ENCODE peak calls at places on chromosome 18, in ten cellular contexts. G, V, Y, K, Q, C, P, R, S and H are unnamed samples.
A peak's percentile ranks its signal among the peaks of the same experiment; 100 is the strongest.

GRCh38 chr18:52722904-52723303 is 382.9 kb downstream of the DCC start:
- DNase-seq in G (no peak), V (no peak), Y (no peak), K (no peak), Q (no peak), C (no peak), P (no peak), R (no peak), S (no peak), H (no peak)

GRCh38 chr18:25099838-25100393 is 252.1 kb downstream of the ZNF521 start:
- DNase-seq in G (no peak), V (peak; percentile 74), Y (no peak), K (no peak), Q (no peak), C (no peak), P (no peak), R (no peak), S (no peak), H (no peak)

GRCh38 chr18:33034941-33035340 is 262.1 kb upstream of the KLHL14 start:
- DNase-seq in G (no peak), V (peak; percentile 63), Y (no peak), K (peak; percentile 1), Q (no peak), C (no peak), P (no peak), R (no peak), S (no peak), H (no peak)

GRCh38 chr18:8121942-8122480 is 487.2 kb upstream of the RAB12 start:
- DNase-seq in G (no peak), V (peak; percentile 78), Y (no peak), K (peak; percentile 53), Q (no peak), C (no peak), P (no peak), R (no peak), S (no peak), H (no peak)

GRCh38 chr18:63997041-63997440 is 27.2 kb downstream of the SERPINB8 start:
- DNase-seq in G (no peak), V (no peak), Y (no peak), K (peak; percentile 52), Q (no peak), C (no peak), P (no peak), R (no peak), S (no peak), H (no peak)

GRCh38 chr18:50071393-50071792 is 123.6 kb downstream of the MYO5B start:
- DNase-seq in G (no peak), V (no peak), Y (no peak), K (no peak), Q (no peak), C (no peak), P (no peak), R (no peak), S (no peak), H (no peak)

GRCh38 chr18:25873833-25874232 is 216.6 kb downstream of the SS18 start:
- DNase-seq in G (no peak), V (no peak), Y (no peak), K (no peak), Q (no peak), C (no peak), P (no peak), R (no peak), S (no peak), H (no peak)

GRCh38 chr18:50061876-50062517 is 132.9 kb downstream of the MYO5B start:
- DNase-seq in G (peak; percentile 23), V (no peak), Y (no peak), K (no peak), Q (no peak), C (no peak), P (no peak), R (no peak), S (no peak), H (no peak)

GRCh38 chr18:56975276-56975675 is 171.6 kb upstream of the BOD1L2 start:
- DNase-seq in G (no peak), V (peak; percentile 4), Y (no peak), K (no peak), Q (no peak), C (no peak), P (no peak), R (no peak), S (no peak), H (no peak)

GRCh38 chr18:2410688-2411087 is 160.6 kb downstream of the METTL4 start:
- DNase-seq in G (no peak), V (no peak), Y (no peak), K (peak; percentile 83), Q (no peak), C (no peak), P (peak; percentile 25), R (no peak), S (no peak), H (no peak)

GRCh38 chr18:79548986-79549637 is 130.5 kb upstream of the CTDP1 start:
- DNase-seq in G (no peak), V (no peak), Y (no peak), K (no peak), Q (no peak), C (peak; percentile 83), P (no peak), R (no peak), S (no peak), H (no peak)

GRCh38 chr18:75173125-75173432 is 35.9 kb downstream of the PTGR3 start:
- DNase-seq in G (no peak), V (peak; percentile 24), Y (peak; percentile 89), K (peak; percentile 11), Q (no peak), C (no peak), P (no peak), R (peak; percentile 75), S (no peak), H (peak; percentile 89)
- TF ChIP-seq CTCF in G (no peak), V (no peak), Y (peak; percentile 33), K (peak; percentile 40), Q (no peak), C (no peak), P (no peak), R (peak; percentile 24), S (no peak), H (no peak)

GRCh38 chr18:6876646-6877045 is 147.1 kb downstream of the ARHGAP28 start:
- DNase-seq in G (no peak), V (peak; percentile 51), Y (no peak), K (no peak), Q (no peak), C (no peak), P (no peak), R (no peak), S (no peak), H (no peak)

GRCh38 chr18:6873352-6873751 is 143.8 kb downstream of the ARHGAP28 start:
- DNase-seq in G (no peak), V (no peak), Y (no peak), K (no peak), Q (no peak), C (no peak), P (no peak), R (no peak), S (no peak), H (no peak)

GRCh38 chr18:6877288-6877687 is 147.8 kb downstream of the ARHGAP28 start:
- DNase-seq in G (no peak), V (no peak), Y (no peak), K (no peak), Q (no peak), C (no peak), P (no peak), R (no peak), S (no peak), H (no peak)

GRCh38 chr18:6875764-6876163 is 146.2 kb downstream of the ARHGAP28 start:
- DNase-seq in G (no peak), V (no peak), Y (no peak), K (no peak), Q (no peak), C (no peak), P (no peak), R (no peak), S (no peak), H (no peak)

GRCh38 chr18:6874316-6874715 is 144.8 kb downstream of the ARHGAP28 start:
- DNase-seq in G (no peak), V (peak; percentile 24), Y (no peak), K (peak; percentile 44), Q (no peak), C (no peak), P (no peak), R (no peak), S (no peak), H (peak; percentile 78)
- TF ChIP-seq CTCF in G (no peak), V (no peak), Y (no peak), K (peak; percentile 63), Q (no peak), C (no peak), P (no peak), R (no peak), S (no peak), H (no peak)

GRCh38 chr18:40365526-40365925 is 1589.5 kb upstream of the PIK3C3 start:
- DNase-seq in G (no peak), V (peak; percentile 75), Y (no peak), K (no peak), Q (no peak), C (no peak), P (no peak), R (no peak), S (no peak), H (no peak)

GRCh38 chr18:40367576-40367975 is 1587.5 kb upstream of the PIK3C3 start:
- DNase-seq in G (no peak), V (no peak), Y (no peak), K (no peak), Q (no peak), C (no peak), P (no peak), R (no peak), S (peak; percentile 2), H (no peak)

GRCh38 chr18:40371673-40372072 is 1583.4 kb upstream of the PIK3C3 start:
- DNase-seq in G (no peak), V (peak; percentile 87), Y (no peak), K (peak; percentile 42), Q (no peak), C (no peak), P (no peak), R (no peak), S (no peak), H (no peak)

DNA sequence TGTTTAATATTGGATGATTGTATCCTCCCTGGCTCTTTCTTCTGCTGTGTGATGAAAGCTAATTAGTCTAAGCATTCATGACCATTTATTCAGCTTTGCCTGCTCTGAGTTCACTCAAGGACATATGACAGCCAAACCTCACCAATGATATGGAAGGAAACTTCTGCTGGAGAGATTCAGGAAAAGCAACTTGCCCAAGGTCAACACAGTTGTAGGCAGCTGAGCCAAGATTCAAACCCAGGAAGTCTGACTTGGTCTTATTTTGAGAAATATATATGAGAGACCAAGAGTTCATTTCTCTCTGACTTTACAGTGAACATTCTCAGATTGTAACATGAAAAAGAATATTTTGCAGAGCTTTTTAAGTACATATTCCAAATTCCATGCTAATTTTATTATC is 1588.5 kb upstream of the PIK3C3 start:
- DNase-seq in G (no peak), V (no peak), Y (no peak), K (no peak), Q (no peak), C (no peak), P (no peak), R (no peak), S (no peak), H (no peak)
- TF ChIP-seq CTCF in G (no peak), V (no peak), Y (no peak), K (no peak), Q (no peak), C (no peak), P (no peak), R (no peak), S (no peak), H (no peak)

DNA sequence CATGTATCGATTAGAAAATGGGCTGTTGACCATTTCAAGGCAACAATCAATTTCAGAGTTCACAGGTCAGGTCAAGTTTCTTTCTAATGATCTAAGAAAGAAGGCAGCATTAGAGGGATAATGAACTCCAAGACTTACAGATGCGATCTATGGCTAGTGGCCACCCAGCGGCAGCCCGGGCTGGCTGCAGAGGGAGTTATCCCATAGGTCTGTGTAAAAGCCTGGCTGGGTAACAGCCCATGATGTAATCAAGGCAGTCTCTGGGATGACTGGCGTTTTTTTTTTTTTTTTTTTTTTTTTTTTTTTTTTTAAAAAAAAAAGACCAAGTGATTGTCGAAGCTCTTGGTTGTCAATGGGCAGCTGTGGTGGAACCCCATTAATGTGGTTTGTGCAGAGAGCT is 171.1 kb upstream of the SKOR2 start:
- DNase-seq in G (no peak), V (no peak), Y (no peak), K (no peak), Q (no peak), C (no peak), P (no peak), R (no peak), S (no peak), H (no peak)
- TF ChIP-seq CTCF in G (no peak), V (no peak), Y (no peak), K (no peak), Q (no peak), C (no peak), P (no peak), R (no peak), S (no peak), H (no peak)